ENCODE peak calls at places on chromosome 21, in eight cellular contexts. V is fibroblast of lung, G is mammary epithelial cell, F is GM13977, H is lung, D is cardiac muscle cell, I is MCF 10A, T is progenitor cell of endocrine pancreas. E is an unnamed sample.

GRCh38 chr21:17454315-17455027 is 58.4 kb upstream of the CXADR start:
- DNase-seq in V (peak), G (peak), F (no peak), H (no peak), D (peak), I (peak), T (peak), E (peak)

GRCh38 chr21:38136201-38136600 is 120.6 kb upstream of the KCNJ15 start:
- DNase-seq in V (peak), G (no peak), F (no peak), H (peak), D (no peak), I (peak), T (no peak), E (peak)

GRCh38 chr21:35342440-35342839 is 293.3 kb upstream of the RUNX1 start:
- DNase-seq in V (no peak), G (no peak), F (peak), H (no peak), D (no peak), I (no peak), T (no peak), E (no peak)

GRCh38 chr21:36706951-36707762 is 8.2 kb downstream of the SIM2 start:
- DNase-seq in V (no peak), G (no peak), F (peak), H (no peak), D (peak), I (no peak), T (no peak), E (no peak)

GRCh38 chr21:35420658-35421057 is 371.6 kb upstream of the RUNX1 start:
- DNase-seq in V (no peak), G (no peak), F (no peak), H (no peak), D (no peak), I (no peak), T (no peak), E (no peak)

GRCh38 chr21:37546949-37547614 is 180.5 kb downstream of the DYRK1A start:
- DNase-seq in V (peak), G (no peak), F (no peak), H (no peak), D (no peak), I (no peak), T (no peak), E (peak)

GRCh38 chr21:16751705-16752104 is 761.1 kb upstream of the CXADR start:
- DNase-seq in V (peak), G (no peak), F (no peak), H (no peak), D (peak), I (no peak), T (no peak), E (no peak)

GRCh38 chr21:46613391-46613790 is 8.5 kb upstream of the S100B start:
- DNase-seq in V (no peak), G (no peak), F (no peak), H (no peak), D (no peak), I (no peak), T (no peak), E (no peak)

GRCh38 chr21:46622226-46622625 is 13.2 kb upstream of the PRMT2 start:
- DNase-seq in V (no peak), G (no peak), F (no peak), H (no peak), D (no peak), I (no peak), T (no peak), E (no peak)

GRCh38 chr21:18743523-18743922 is 339.9 kb upstream of the TMPRSS15 start:
- DNase-seq in V (no peak), G (no peak), F (no peak), H (no peak), D (no peak), I (peak), T (no peak), E (no peak)

GRCh38 chr21:17416139-17416538 is 96.7 kb upstream of the CXADR start:
- DNase-seq in V (peak), G (no peak), F (no peak), H (no peak), D (no peak), I (no peak), T (no peak), E (no peak)

GRCh38 chr21:45769239-45769758 is 125.8 kb downstream of the PCBP3 start:
- DNase-seq in V (no peak), G (no peak), F (no peak), H (no peak), D (no peak), I (no peak), T (no peak), E (no peak)

GRCh38 chr21:44951186-44951915 is 11.5 kb downstream of the SLX9 start:
- DNase-seq in V (no peak), G (no peak), F (no peak), H (no peak), D (no peak), I (no peak), T (no peak), E (no peak)

GRCh38 chr21:45330851-45331261 is 43.2 kb upstream of the POFUT2 start:
- DNase-seq in V (no peak), G (no peak), F (no peak), H (no peak), D (no peak), I (no peak), T (no peak), E (no peak)

GRCh38 chr21:14356771-14357170 is 26.2 kb downstream of the HSPA13 start:
- DNase-seq in V (no peak), G (peak), F (no peak), H (no peak), D (no peak), I (peak), T (no peak), E (no peak)

GRCh38 chr21:46100020-46100419 is 2.1 kb downstream of the COL6A2 start:
- DNase-seq in V (no peak), G (no peak), F (no peak), H (peak), D (no peak), I (no peak), T (no peak), E (no peak)

GRCh38 chr21:29394051-29394450 is 95.3 kb downstream of the BACH1 start:
- DNase-seq in V (no peak), G (peak), F (no peak), H (no peak), D (no peak), I (no peak), T (no peak), E (no peak)

GRCh38 chr21:45499970-45500575 is 42.2 kb downstream of the SLC19A1 start:
- DNase-seq in V (no peak), G (no peak), F (no peak), H (no peak), D (no peak), I (no peak), T (no peak), E (no peak)

GRCh38 chr21:35195232-35195631 is 146.1 kb upstream of the RUNX1 start:
- DNase-seq in V (peak), G (peak), F (no peak), H (no peak), D (no peak), I (no peak), T (no peak), E (no peak)

GRCh38 chr21:29920938-29921337 is 18.9 kb downstream of the GRIK1 start:
- DNase-seq in V (no peak), G (no peak), F (no peak), H (no peak), D (no peak), I (no peak), T (no peak), E (peak)

GRCh38 chr21:14987370-14988170 is 77.2 kb downstream of the NRIP1 start:
- DNase-seq in V (no peak), G (no peak), F (no peak), H (no peak), D (no peak), I (no peak), T (no peak), E (no peak)

GRCh38 chr21:27301216-27301615 is 334.3 kb upstream of the ADAMTS5 start:
- DNase-seq in V (peak), G (no peak), F (no peak), H (no peak), D (no peak), I (no peak), T (no peak), E (peak)

GRCh38 chr21:36188081-36188681 is 31.6 kb downstream of the DOP1B start:
- DNase-seq in V (no peak), G (no peak), F (no peak), H (peak), D (no peak), I (no peak), T (no peak), E (no peak)

GRCh38 chr21:45078877-45079281 is 4.5 kb downstream of the ADARB1 start:
- DNase-seq in V (peak), G (peak), F (no peak), H (no peak), D (no peak), I (peak), T (no peak), E (peak)

GRCh38 chr21:27362249-27362648 is 395.4 kb upstream of the ADAMTS5 start:
- DNase-seq in V (no peak), G (peak), F (no peak), H (no peak), D (no peak), I (peak), T (no peak), E (no peak)

GRCh38 chr21:45487891-45488600 is 54.2 kb downstream of the SLC19A1 start:
- DNase-seq in V (no peak), G (no peak), F (no peak), H (no peak), D (no peak), I (no peak), T (no peak), E (no peak)

GRCh38 chr21:45098867-45099266 is 24.5 kb downstream of the ADARB1 start:
- DNase-seq in V (no peak), G (no peak), F (peak), H (no peak), D (peak), I (peak), T (no peak), E (no peak)

GRCh38 chr21:35072960-35073359 is 23.9 kb upstream of the RUNX1 start:
- DNase-seq in V (no peak), G (no peak), F (no peak), H (no peak), D (no peak), I (no peak), T (no peak), E (no peak)

GRCh38 chr21:35575280-35575915 is 484.9 kb downstream of the SETD4 start:
- DNase-seq in V (peak), G (peak), F (no peak), H (no peak), D (no peak), I (no peak), T (no peak), E (peak)

GRCh38 chr21:37139154-37139553 is 66.1 kb downstream of the TTC3 start:
- DNase-seq in V (peak), G (no peak), F (no peak), H (no peak), D (no peak), I (no peak), T (no peak), E (no peak)

GRCh38 chr21:34807881-34808568 is 139.2 kb downstream of the CLIC6 start:
- DNase-seq in V (peak), G (peak), F (no peak), H (no peak), D (no peak), I (peak), T (no peak), E (peak)

GRCh38 chr21:45376459-45377324 is 28.3 kb upstream of the COL18A1 start:
- DNase-seq in V (no peak), G (no peak), F (no peak), H (no peak), D (no peak), I (no peak), T (no peak), E (no peak)

GRCh38 chr21:34915364-34915834 is 133.7 kb downstream of the RUNX1 start:
- DNase-seq in V (peak), G (no peak), F (no peak), H (no peak), D (no peak), I (no peak), T (no peak), E (peak)

GRCh38 chr21:34351786-34352241 is 12.0 kb upstream of the KCNE2 start:
- DNase-seq in V (peak), G (no peak), F (peak), H (no peak), D (peak), I (peak), T (peak), E (no peak)

GRCh38 chr21:46227811-46228344 is 696 bp downstream of the LSS start:
- DNase-seq in V (no peak), G (peak), F (no peak), H (no peak), D (peak), I (peak), T (no peak), E (no peak)

GRCh38 chr21:35019631-35020032 is 29.5 kb downstream of the RUNX1 start:
- DNase-seq in V (no peak), G (no peak), F (no peak), H (peak), D (no peak), I (no peak), T (peak), E (no peak)

GRCh38 chr21:46399129-46399528 is 59.6 kb upstream of the DIP2A start:
- DNase-seq in V (no peak), G (no peak), F (no peak), H (no peak), D (no peak), I (no peak), T (no peak), E (no peak)

GRCh38 chr21:15754640-15755039 is 24.9 kb downstream of the USP25 start:
- DNase-seq in V (peak), G (peak), F (no peak), H (no peak), D (no peak), I (peak), T (no peak), E (no peak)

DNA sequence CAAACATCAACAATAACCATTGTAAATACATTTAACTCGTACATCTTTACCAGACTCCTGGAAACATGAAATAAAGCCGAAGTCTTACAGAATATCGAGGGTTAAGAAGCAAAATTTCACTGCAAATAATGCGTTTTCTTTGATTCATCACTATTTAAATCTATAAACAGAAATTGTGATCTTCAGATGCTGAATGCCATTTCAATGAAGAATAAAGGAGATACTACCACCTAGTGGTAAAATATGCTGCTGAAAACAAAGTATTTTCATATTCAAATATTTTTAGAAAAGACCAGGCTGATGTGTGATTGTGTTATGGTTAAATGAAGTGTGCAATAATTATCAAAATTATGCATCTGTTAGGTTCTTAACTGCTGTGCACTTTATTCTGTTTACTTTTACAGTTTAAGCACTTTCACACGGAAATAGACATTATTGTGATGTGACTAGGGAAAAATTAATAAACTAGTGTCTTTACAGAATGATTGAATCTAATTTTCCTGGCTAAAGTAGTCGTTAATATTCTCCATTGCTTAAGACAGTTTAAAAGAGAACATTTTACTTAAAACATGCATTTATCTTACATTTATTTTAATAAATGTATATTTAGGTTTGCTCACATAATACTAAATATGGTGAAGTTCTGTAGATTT is 1093.1 kb downstream of the MRPL39 start:
- DNase-seq in V (no peak), G (no peak), F (no peak), H (no peak), D (peak), I (peak), T (no peak), E (no peak)
- TF ChIP-seq CTCF in V (peak), G (peak), F (peak), H (no peak), D (peak), I (peak), T (peak), E (no peak)

GRCh38 chr21:43211085-43212071 is 42.6 kb downstream of the CRYAA start:
- DNase-seq in V (peak), G (no peak), F (no peak), H (peak), D (peak), I (no peak), T (peak), E (no peak)
- TF ChIP-seq CTCF in V (no peak), G (no peak), F (no peak), H (no peak), D (peak), I (no peak), T (peak), E (no peak)

GRCh38 chr21:43782741-43783700 is 6.4 kb upstream of the RRP1 start:
- DNase-seq in V (no peak), G (peak), F (no peak), H (peak), D (no peak), I (peak), T (no peak), E (no peak)
- TF ChIP-seq CTCF in V (no peak), G (no peak), F (no peak), H (no peak), D (no peak), I (no peak), T (no peak), E (no peak)

DNA sequence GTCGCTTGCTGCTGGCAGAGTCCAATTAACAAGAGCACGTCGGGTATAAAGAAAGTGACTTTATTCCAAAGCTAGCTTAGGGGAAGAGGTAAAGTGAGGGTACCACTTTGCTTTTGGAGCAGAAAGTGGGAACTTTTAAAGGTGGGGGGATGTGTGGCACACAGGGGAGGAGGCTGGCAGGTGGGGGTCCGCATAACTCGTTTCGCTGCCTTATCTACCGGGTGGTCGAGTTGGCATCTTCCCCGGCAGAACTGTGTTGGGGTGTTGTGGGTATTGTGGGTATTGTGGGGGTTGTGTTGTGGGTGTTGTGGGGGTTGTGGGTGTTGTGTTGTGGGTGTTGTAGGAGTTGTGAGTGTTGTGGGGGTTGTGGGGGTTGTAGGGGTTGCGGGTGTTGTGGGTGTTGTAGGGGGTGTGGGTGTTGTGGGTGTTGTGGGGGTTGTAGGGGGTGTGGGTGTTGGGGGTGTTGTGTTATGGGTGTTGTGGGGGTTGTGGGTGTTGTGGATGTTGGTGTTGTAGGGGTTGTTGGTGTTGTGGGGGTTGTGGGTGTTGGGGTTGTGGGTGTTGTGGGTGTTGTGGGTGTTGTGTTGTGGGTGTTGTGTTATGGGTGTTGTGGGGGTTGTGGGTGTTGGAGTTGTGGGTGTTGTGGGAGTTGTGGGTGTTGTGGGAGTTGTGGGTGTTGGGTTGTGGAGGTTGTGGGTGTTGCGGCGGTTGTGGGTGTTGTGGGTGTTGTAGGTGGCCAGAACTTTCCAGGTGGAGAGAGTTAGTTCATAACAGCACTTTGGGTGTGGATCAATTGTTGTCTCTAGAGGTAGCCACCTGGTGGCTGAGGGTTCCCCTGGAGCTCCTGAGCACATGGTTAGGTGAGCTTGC is 52.7 kb downstream of the AGPAT3 start:
- DNase-seq in V (no peak), G (peak), F (no peak), H (no peak), D (no peak), I (peak), T (no peak), E (no peak)
- TF ChIP-seq CTCF in V (no peak), G (peak), F (peak), H (no peak), D (no peak), I (no peak), T (no peak), E (no peak)

DNA sequence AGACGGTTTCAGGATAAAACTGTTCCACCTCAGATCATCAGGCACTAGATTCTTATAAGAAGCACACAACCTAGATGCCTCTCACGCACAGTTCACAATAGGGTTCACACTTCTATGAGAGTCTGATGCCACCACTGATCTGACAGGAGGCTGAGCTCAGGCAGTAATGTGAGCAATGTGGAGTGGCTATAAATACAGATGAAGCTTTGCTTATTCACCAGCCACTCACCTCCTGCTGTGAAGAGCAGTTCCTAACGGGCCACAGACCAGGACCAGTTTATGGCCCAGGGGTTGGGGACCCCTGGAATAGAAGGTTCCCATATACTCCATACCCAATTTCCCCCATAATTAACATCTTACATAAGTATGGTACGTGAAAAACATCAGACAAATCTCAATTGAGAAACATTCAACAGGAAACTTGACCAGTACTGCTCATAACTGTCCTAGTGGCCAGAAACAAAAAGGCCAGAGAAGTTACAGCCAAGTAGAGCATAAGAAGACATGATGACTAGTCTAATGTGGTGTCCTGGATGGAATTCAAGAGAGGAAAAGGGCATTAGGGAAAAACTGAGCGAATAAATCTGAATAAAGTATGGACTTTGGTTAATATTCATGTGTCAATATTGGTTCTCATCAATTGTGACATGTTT is 24.7 kb upstream of the IGSF5 start:
- DNase-seq in V (peak), G (no peak), F (no peak), H (no peak), D (peak), I (no peak), T (no peak), E (no peak)
- TF ChIP-seq CTCF in V (peak), G (no peak), F (no peak), H (no peak), D (no peak), I (no peak), T (peak), E (peak)

GRCh38 chr21:41359289-41359688 is 2.5 kb upstream of the MX2 start:
- DNase-seq in V (no peak), G (no peak), F (no peak), H (peak), D (no peak), I (no peak), T (no peak), E (no peak)
- TF ChIP-seq CTCF in V (no peak), G (no peak), F (no peak), H (no peak), D (no peak), I (no peak), T (peak), E (no peak)